ENCODE peak calls at places on chromosome 15, in four cellular contexts. X is fibroblast of mammary gland, A is HL-60, F is WERI-Rb-1. G is an unnamed sample.

GRCh38 chr15:69210574-69210973 is 50.1 kb downstream of the GLCE start:
- DNase-seq in X (no peak), A (no peak), F (no peak), G (no peak)

GRCh38 chr15:41233367-41233771 is 2.3 kb downstream of the CHP1 start:
- DNase-seq in X (peak; percentile 86), A (no peak), F (no peak), G (no peak)

GRCh38 chr15:78955355-78955754 is 10.5 kb upstream of the CTSH start:
- DNase-seq in X (no peak), A (no peak), F (no peak), G (no peak)

GRCh38 chr15:70497661-70498060 is 265.7 kb downstream of the UACA start:
- DNase-seq in X (no peak), A (no peak), F (no peak), G (no peak)

GRCh38 chr15:77634266-77634962 is 1.7 kb upstream of the LINGO1 start:
- DNase-seq in X (peak; percentile 58), A (peak; percentile 61), F (peak; percentile 89), G (peak; percentile 87)

GRCh38 chr15:78527325-78527724 is 12.9 kb upstream of the PSMA4 start:
- DNase-seq in X (no peak), A (no peak), F (no peak), G (no peak)

GRCh38 chr15:74642724-74643367 is 27.2 kb downstream of the CLK3 start:
- DNase-seq in X (peak; percentile 42), A (no peak), F (no peak), G (peak; percentile 38)

GRCh38 chr15:61524091-61524490 is 295.0 kb upstream of the RORA start:
- DNase-seq in X (no peak), A (no peak), F (no peak), G (no peak)

GRCh38 chr15:49831206-49831965 is 210.5 kb downstream of the DTWD1 start:
- DNase-seq in X (peak; percentile 100), A (no peak), F (no peak), G (no peak)

GRCh38 chr15:73900129-73900712 is 26.0 kb upstream of the LOXL1 start:
- DNase-seq in X (peak; percentile 39), A (no peak), F (no peak), G (no peak)

GRCh38 chr15:39573844-39574243 is 7.0 kb upstream of the THBS1 start:
- DNase-seq in X (peak; percentile 26), A (no peak), F (no peak), G (no peak)

GRCh38 chr15:72599855-72600464 is 54.5 kb upstream of the GOLGA6B start:
- DNase-seq in X (peak; percentile 71), A (peak; percentile 13), F (peak; percentile 26), G (peak; percentile 56)

GRCh38 chr15:68413363-68414255 is 18.4 kb downstream of the ITGA11 start:
- DNase-seq in X (no peak), A (no peak), F (no peak), G (no peak)

GRCh38 chr15:63803106-63803886 is 30.5 kb downstream of the HERC1 start:
- DNase-seq in X (no peak), A (no peak), F (no peak), G (no peak)

GRCh38 chr15:89783111-89783860 is 7.2 kb downstream of the MESP2 start:
- DNase-seq in X (peak; percentile 83), A (no peak), F (peak; percentile 97), G (no peak)

GRCh38 chr15:37425541-37425940 is 325.2 kb upstream of the MEIS2 start:
- DNase-seq in X (no peak), A (no peak), F (no peak), G (no peak)

GRCh38 chr15:71515375-71516186 is 294.8 kb upstream of the NR2E3 start:
- DNase-seq in X (no peak), A (no peak), F (no peak), G (no peak)

GRCh38 chr15:43777293-43777819 is 590 bp upstream of the ELL3 start:
- DNase-seq in X (peak; percentile 76), A (peak; percentile 73), F (no peak), G (peak; percentile 76)

GRCh38 chr15:43776101-43776717 is 557 bp downstream of the ELL3 start:
- DNase-seq in X (no peak), A (no peak), F (no peak), G (no peak)

GRCh38 chr15:43776718-43777292 is at the start of gene ELL3:
- DNase-seq in X (peak; percentile 64), A (peak; percentile 65), F (no peak), G (peak; percentile 71)

GRCh38 chr15:43774062-43774461 is 2.7 kb downstream of the ELL3 start:
- DNase-seq in X (no peak), A (no peak), F (no peak), G (no peak)

DNA sequence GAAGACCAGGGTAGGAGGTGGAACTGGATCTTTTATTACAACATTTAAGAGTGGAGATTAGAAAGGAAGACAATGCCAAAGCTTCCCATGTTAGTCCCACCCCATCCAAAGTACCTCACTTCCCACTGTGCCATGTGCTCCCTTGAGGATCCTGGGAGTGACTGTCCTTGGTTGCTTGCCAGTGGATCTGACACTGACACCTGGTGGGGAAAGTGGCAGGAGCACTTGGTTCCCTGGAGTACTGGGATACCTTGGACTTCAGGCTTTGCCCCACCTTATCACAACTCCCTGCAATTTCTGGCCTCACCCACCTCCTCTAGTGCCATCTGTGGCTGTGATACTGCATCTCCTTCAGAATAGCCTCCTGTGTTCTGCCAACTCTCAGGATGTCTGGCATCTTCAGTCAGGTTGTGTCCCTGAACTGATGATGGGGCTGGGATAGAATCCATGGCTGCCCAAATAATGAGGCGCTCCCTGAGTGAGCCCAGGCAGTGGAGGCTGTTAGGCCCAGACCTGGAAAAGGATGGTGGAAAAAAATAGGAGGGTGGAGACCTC is 1.3 kb downstream of the ELL3 start:
- DNase-seq in X (peak; percentile 59), A (no peak), F (peak; percentile 79), G (peak; percentile 49)
- TF ChIP-seq CTCF in X (peak; percentile 26), A (no peak), F (peak; percentile 82), G (no peak)

GRCh38 chr15:44726568-44727461 is 9.5 kb upstream of the TRIM69 start:
- DNase-seq in X (peak; percentile 96), A (peak; percentile 85), F (no peak), G (peak; percentile 28)
- TF ChIP-seq CTCF in X (peak; percentile 45), A (no peak), F (no peak), G (no peak)

DNA sequence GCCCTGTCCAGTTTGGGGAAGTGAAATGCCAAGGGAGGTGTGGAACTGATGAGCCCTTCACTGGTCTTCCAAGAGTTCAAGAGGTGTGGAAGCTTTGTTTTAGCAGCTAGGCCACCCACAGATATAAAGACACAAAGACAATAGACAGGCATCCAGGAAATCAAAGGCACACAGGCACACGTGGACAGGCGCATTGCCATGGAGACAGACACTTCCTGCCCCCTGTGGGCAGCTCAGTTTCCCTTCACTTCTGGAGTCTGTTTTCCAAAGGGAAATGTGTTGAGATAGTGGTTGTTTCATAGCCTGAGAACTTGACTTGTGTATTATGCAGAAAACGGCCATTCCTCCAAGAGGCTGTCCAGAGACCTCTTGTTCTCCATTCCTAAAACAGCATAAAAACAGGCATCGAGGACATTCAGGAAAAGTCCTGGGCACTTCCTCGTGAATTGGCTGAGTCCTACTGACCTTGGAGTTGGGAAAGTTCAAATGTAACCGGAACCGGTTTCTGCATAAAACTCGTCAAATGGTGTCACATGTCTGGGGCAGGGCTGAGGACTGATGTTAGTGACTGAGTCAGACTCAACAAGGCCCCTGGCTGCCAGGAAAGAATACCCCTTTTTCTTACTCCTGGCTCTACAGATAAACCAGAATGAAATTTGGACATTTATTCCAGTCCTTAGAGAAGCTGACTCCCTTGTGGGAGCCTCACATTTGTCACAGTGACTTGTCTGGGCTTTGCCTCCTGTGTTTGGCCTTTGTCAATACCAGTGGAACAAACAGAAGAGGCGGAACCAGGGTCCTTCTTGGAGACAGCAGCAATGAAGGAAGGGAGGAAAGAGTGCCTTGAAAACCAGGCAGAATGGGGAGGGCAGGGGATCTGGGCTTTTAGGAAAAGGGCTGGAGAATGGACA is 1.3 kb downstream of the ALPK3 start:
- DNase-seq in X (peak; percentile 27), A (no peak), F (peak; percentile 39), G (peak; percentile 27)
- TF ChIP-seq CTCF in X (no peak), A (no peak), F (peak; percentile 1), G (no peak)

GRCh38 chr15:95826831-95827230 is 503.7 kb upstream of the NR2F2 start:
- DNase-seq in X (no peak), A (no peak), F (peak; percentile 27), G (peak; percentile 14)
- TF ChIP-seq CTCF in X (peak; percentile 15), A (no peak), F (peak; percentile 61), G (no peak)

GRCh38 chr15:28881170-28881569 is 4.6 kb upstream of the APBA2 start:
- DNase-seq in X (peak; percentile 10), A (no peak), F (no peak), G (no peak)

GRCh38 chr15:28881600-28881999 is 4.2 kb upstream of the APBA2 start:
- DNase-seq in X (no peak), A (no peak), F (no peak), G (no peak)

GRCh38 chr15:28878209-28878608 is 7.6 kb upstream of the APBA2 start:
- DNase-seq in X (no peak), A (no peak), F (no peak), G (no peak)

GRCh38 chr15:28880680-28881079 is 5.1 kb upstream of the APBA2 start:
- DNase-seq in X (no peak), A (no peak), F (no peak), G (no peak)

DNA sequence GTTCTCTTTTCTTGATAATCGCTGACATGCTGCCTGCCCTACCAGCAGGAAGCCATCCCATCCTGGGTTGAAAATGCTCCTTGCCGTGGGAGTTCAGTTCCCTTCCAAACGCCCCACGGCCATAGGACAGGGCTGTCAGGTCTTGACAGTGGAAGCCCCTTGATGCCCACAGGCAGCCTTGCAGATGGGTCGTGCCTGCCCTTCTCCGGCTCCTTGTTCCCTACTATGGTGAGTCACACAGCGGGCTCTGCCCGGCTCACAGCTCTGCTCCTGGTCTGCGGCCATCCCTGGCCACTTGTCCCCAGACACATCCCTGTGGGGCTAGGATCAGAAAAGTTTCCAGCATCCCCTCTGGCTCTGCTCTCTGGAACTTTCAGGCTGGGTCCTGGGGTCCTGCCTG is 6.2 kb upstream of the APBA2 start:
- DNase-seq in X (no peak), A (no peak), F (no peak), G (no peak)
- TF ChIP-seq CTCF in X (no peak), A (no peak), F (no peak), G (no peak)

GRCh38 chr15:101056366-101057334 is 137.5 kb downstream of the LRRK1 start:
- DNase-seq in X (no peak), A (peak; percentile 45), F (no peak), G (no peak)
- TF ChIP-seq CTCF in X (no peak), A (no peak), F (no peak), G (no peak)